ENCODE peak calls at places on chromosomes 2 and 18, in six cellular contexts. One of them, this sample, is unnamed.

GRCh38 chr18:7646174-7646886 is 79.2 kb downstream of the PTPRM start:
- DNase-seq in HepG2: peak; percentile 91
- DNase-seq in K562: no peak
- DNase-seq in A549: peak; percentile 22
- DNase-seq in GM12878: no peak
- DNase-seq in endothelial cell of umbilical vein: no peak
- DNase-seq in this sample: no peak

GRCh38 chr18:63158676-63159291 is 160.8 kb downstream of the BCL2 start:
- DNase-seq in GM12878: peak; percentile 92
- DNase-seq in K562: no peak
- DNase-seq in A549: no peak
- DNase-seq in HepG2: no peak
- DNase-seq in endothelial cell of umbilical vein: no peak
- DNase-seq in this sample: no peak

GRCh38 chr2:27875089-27875881 is 14.9 kb downstream of the RBKS start:
- DNase-seq in HepG2: peak; percentile 84
- DNase-seq in K562: no peak
- DNase-seq in GM12878: no peak
- DNase-seq in endothelial cell of umbilical vein: no peak
- DNase-seq in A549: no peak
- DNase-seq in this sample: no peak

GRCh38 chr2:209331291-209331844 is 92.5 kb upstream of the MAP2 start:
- DNase-seq in HepG2: peak; percentile 49
- DNase-seq in endothelial cell of umbilical vein: peak; percentile 43
- DNase-seq in K562: no peak
- DNase-seq in A549: peak; percentile 66
- DNase-seq in GM12878: no peak
- DNase-seq in this sample: peak; percentile 60

GRCh38 chr2:201644001-201644400 is 698 bp upstream of the TMEM237 start:
- DNase-seq in K562: no peak
- DNase-seq in A549: no peak
- DNase-seq in endothelial cell of umbilical vein: no peak
- DNase-seq in GM12878: no peak
- DNase-seq in HepG2: no peak
- DNase-seq in this sample: no peak

GRCh38 chr2:149184994-149185393 is 145.4 kb upstream of the LYPD6 start:
- DNase-seq in GM12878: no peak
- DNase-seq in K562: no peak
- DNase-seq in HepG2: no peak
- DNase-seq in endothelial cell of umbilical vein: no peak
- DNase-seq in A549: no peak
- DNase-seq in this sample: no peak

GRCh38 chr2:207334631-207335371 is 169.1 kb upstream of the KLF7 start:
- DNase-seq in A549: peak; percentile 88
- DNase-seq in K562: peak; percentile 22
- DNase-seq in GM12878: no peak
- DNase-seq in endothelial cell of umbilical vein: peak; percentile 99
- DNase-seq in HepG2: no peak
- DNase-seq in this sample: no peak

GRCh38 chr18:21664069-21664468 is 40.5 kb downstream of the ABHD3 start:
- DNase-seq in GM12878: no peak
- DNase-seq in endothelial cell of umbilical vein: no peak
- DNase-seq in A549: peak; percentile 79
- DNase-seq in HepG2: no peak
- DNase-seq in K562: no peak
- DNase-seq in this sample: no peak

GRCh38 chr2:176176233-176176632 is 12.2 kb upstream of the HOXD1 start:
- DNase-seq in HepG2: no peak
- DNase-seq in GM12878: no peak
- DNase-seq in endothelial cell of umbilical vein: no peak
- DNase-seq in K562: no peak
- DNase-seq in A549: no peak
- DNase-seq in this sample: no peak

GRCh38 chr18:49519041-49519971 is 32.3 kb upstream of the C18orf32 start:
- DNase-seq in GM12878: no peak
- DNase-seq in HepG2: no peak
- DNase-seq in endothelial cell of umbilical vein: no peak
- DNase-seq in A549: no peak
- DNase-seq in K562: no peak
- DNase-seq in this sample: no peak

GRCh38 chr2:197515277-197515797 is 529 bp upstream of the MOB4 start:
- DNase-seq in HepG2: peak; percentile 61
- DNase-seq in endothelial cell of umbilical vein: no peak
- DNase-seq in A549: no peak
- DNase-seq in K562: peak; percentile 10
- DNase-seq in GM12878: no peak
- DNase-seq in this sample: no peak

GRCh38 chr2:30208453-30208852 is 22.9 kb upstream of the LBH start:
- DNase-seq in K562: peak; percentile 53
- DNase-seq in endothelial cell of umbilical vein: peak; percentile 69
- DNase-seq in HepG2: peak; percentile 46
- DNase-seq in GM12878: no peak
- DNase-seq in A549: peak; percentile 84
- DNase-seq in this sample: peak; percentile 54

GRCh38 chr18:68494802-68495560 is 219.9 kb downstream of the TMX3 start:
- DNase-seq in A549: no peak
- DNase-seq in endothelial cell of umbilical vein: no peak
- DNase-seq in K562: no peak
- DNase-seq in GM12878: no peak
- DNase-seq in HepG2: no peak
- DNase-seq in this sample: no peak

GRCh38 chr2:20167356-20167755 is 57.6 kb downstream of the SDC1 start:
- DNase-seq in K562: no peak
- DNase-seq in HepG2: no peak
- DNase-seq in A549: no peak
- DNase-seq in GM12878: no peak
- DNase-seq in endothelial cell of umbilical vein: no peak
- DNase-seq in this sample: no peak

GRCh38 chr2:113078350-113078839 is 10.6 kb downstream of the IL1F10 start:
- DNase-seq in HepG2: no peak
- DNase-seq in A549: peak; percentile 16
- DNase-seq in endothelial cell of umbilical vein: no peak
- DNase-seq in GM12878: no peak
- DNase-seq in K562: no peak
- DNase-seq in this sample: no peak

GRCh38 chr2:8456149-8457091 is 225.4 kb upstream of the ID2 start:
- DNase-seq in GM12878: no peak
- DNase-seq in A549: no peak
- DNase-seq in HepG2: no peak
- DNase-seq in endothelial cell of umbilical vein: no peak
- DNase-seq in K562: no peak
- DNase-seq in this sample: no peak

GRCh38 chr2:196233033-196233807 is 61.8 kb upstream of the STK17B start:
- DNase-seq in endothelial cell of umbilical vein: peak; percentile 93
- DNase-seq in K562: no peak
- DNase-seq in GM12878: no peak
- DNase-seq in A549: peak; percentile 49
- DNase-seq in HepG2: no peak
- DNase-seq in this sample: peak; percentile 58

GRCh38 chr2:63484481-63484880 is 103.8 kb downstream of the WDPCP start:
- DNase-seq in HepG2: no peak
- DNase-seq in K562: no peak
- DNase-seq in GM12878: no peak
- DNase-seq in endothelial cell of umbilical vein: no peak
- DNase-seq in A549: no peak
- DNase-seq in this sample: no peak

GRCh38 chr2:117137371-117137770 is 677.1 kb upstream of the DDX18 start:
- DNase-seq in K562: no peak
- DNase-seq in HepG2: no peak
- DNase-seq in endothelial cell of umbilical vein: no peak
- DNase-seq in A549: no peak
- DNase-seq in GM12878: no peak
- DNase-seq in this sample: peak; percentile 2

GRCh38 chr2:112876257-112876970 is 34.6 kb upstream of the IL37 start:
- DNase-seq in K562: no peak
- DNase-seq in endothelial cell of umbilical vein: no peak
- DNase-seq in A549: no peak
- DNase-seq in HepG2: no peak
- DNase-seq in GM12878: no peak
- DNase-seq in this sample: no peak

GRCh38 chr2:128347701-128348504 is 29.2 kb upstream of the HS6ST1 start:
- DNase-seq in GM12878: no peak
- DNase-seq in K562: no peak
- DNase-seq in A549: no peak
- DNase-seq in endothelial cell of umbilical vein: peak; percentile 46
- DNase-seq in HepG2: no peak
- DNase-seq in this sample: no peak

GRCh38 chr2:190714958-190715357 is 66.1 kb downstream of the NAB1 start:
- DNase-seq in endothelial cell of umbilical vein: no peak
- DNase-seq in A549: no peak
- DNase-seq in GM12878: no peak
- DNase-seq in K562: no peak
- DNase-seq in HepG2: no peak
- DNase-seq in this sample: no peak

GRCh38 chr2:151056870-151057269 is 204.8 kb downstream of the RBM43 start:
- DNase-seq in A549: no peak
- DNase-seq in HepG2: no peak
- DNase-seq in K562: no peak
- DNase-seq in endothelial cell of umbilical vein: no peak
- DNase-seq in GM12878: no peak
- DNase-seq in this sample: no peak

DNA sequence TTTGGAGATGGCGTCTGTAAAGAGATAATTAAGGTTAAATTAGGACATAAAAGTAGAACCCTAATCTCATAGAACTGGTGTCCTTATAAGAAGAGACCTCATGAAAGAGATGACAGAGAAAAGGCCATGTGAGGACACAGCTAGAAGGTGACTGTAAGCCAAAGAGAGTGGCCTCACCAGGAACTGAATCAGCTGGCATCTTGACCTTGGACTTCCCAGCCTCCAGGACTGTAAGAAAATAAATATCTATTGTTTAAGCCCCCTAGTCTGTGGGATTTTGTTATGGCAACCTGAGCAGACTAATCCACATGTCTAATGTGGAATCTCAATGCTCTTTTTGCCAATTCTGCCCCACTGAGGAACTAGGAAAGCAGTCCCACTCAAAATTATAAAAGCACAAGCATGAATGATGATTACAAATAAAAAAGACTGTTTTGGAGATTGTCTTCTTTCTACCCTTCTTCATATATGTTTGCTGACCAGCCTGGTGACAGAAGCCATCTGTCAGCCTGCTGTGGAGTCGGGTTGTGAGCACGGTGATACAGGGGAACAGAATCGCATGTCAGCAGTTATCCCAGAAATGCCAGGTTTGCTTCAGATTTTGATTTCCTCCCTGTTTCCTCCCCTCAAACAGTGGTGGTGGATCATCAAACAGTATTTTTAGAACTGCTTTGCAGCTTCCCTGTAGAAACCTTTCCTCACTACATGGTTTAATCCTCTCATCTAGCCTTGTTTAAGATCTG is 54.2 kb downstream of the INPP4A start:
- DNase-seq in K562: no peak
- DNase-seq in GM12878: no peak
- DNase-seq in A549: no peak
- DNase-seq in endothelial cell of umbilical vein: peak; percentile 89
- DNase-seq in HepG2: no peak
- DNase-seq in this sample: no peak
- TF ChIP-seq MYC in K562: no peak
- TF ChIP-seq MYC in GM12878: no peak
- TF ChIP-seq MYC in A549: no peak
- TF ChIP-seq MYC in endothelial cell of umbilical vein: no peak
- TF ChIP-seq MYC in HepG2: no peak
- TF ChIP-seq MYC in this sample: no peak

DNA sequence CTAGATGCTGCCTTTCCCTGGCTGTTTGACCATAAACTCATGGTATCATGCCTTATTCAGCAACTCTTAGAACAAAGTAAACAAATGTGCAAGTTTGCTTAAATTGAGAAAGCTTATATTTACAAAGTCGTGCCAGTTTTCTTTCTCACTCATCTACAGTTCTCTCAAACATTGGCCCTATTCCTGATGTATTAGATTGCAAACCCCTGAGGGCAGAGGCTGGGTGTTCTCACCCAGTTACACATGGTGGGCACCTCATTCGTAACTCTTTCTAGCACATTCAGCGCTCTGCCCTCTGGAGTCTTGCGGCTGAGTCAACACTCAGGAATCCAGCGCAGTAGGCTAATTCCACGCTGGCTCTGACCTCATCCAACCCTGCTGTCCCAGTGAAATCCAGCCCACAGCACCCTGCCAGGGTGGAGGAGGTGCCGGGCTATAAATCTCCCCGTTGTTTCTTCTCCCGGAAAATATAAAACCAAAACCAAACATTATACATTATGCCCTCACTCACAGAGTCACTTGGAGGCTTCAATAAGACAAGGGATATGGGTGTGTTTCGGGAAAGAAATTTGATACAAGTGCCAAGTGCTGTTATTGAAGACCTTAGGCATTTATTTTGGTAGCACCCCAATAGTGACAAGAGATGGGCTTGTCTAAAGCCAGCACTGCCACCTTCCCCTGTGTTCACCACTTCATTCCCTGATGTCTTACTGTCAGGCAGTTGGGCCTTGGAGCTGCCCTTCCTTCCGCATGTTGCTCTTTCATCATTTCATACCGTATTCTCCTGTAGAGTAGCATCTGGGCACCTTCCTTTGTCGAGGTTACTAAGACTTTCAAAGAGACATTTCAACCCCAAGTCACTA is 287.4 kb downstream of the PRKCE start:
- DNase-seq in A549: peak; percentile 99
- DNase-seq in K562: no peak
- DNase-seq in HepG2: peak; percentile 78
- DNase-seq in GM12878: no peak
- DNase-seq in endothelial cell of umbilical vein: peak; percentile 86
- DNase-seq in this sample: no peak
- TF ChIP-seq CTCF in A549: no peak
- TF ChIP-seq CTCF in K562: no peak
- TF ChIP-seq CTCF in HepG2: no peak
- TF ChIP-seq CTCF in GM12878: no peak
- TF ChIP-seq CTCF in endothelial cell of umbilical vein: no peak
- TF ChIP-seq CTCF in this sample: no peak

GRCh38 chr2:219294356-219295351 is 14.5 kb downstream of the PTPRN start:
- DNase-seq in GM12878: peak; percentile 60
- DNase-seq in HepG2: peak; percentile 80
- DNase-seq in endothelial cell of umbilical vein: peak; percentile 87
- DNase-seq in K562: peak; percentile 93
- DNase-seq in A549: peak; percentile 91
- DNase-seq in this sample: peak; percentile 89
- TF ChIP-seq MYC in GM12878: peak; percentile 91
- TF ChIP-seq MYC in HepG2: peak; percentile 99
- TF ChIP-seq MYC in endothelial cell of umbilical vein: peak; percentile 90
- TF ChIP-seq MYC in K562: peak; percentile 50
- TF ChIP-seq MYC in A549: peak; percentile 98
- TF ChIP-seq MYC in this sample: peak; percentile 97

DNA sequence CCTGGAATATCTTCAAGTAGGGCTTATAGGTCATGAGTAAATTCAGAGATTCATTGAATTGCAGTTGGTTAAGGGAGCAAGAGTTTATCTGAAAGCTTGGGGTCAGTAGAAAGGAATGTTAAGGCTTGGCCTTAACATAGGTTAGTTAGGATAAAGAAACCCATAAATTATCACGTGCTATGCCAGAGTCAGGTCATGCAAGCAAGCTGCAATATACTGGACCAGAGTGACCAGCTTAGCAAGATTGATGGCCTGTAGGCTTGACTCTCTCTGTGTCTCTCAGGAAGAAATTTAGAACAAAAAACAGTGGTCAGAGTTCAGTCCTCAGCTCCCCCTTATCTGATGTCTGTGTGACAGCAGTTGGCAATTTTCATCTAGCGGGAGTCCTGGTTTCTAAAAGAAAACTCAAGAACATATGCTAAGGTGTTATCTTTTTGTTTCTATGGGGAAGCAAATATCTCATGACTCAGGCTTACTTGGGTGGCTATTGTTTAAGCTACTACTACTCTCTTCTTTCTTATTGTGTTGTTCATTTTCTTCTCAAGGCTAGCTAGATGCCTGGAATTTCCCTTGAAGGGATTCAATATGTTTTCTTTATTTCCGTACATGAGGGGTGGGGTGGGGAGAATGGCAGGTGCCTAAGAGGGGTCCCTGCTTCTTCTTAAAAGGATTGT is 28.7 kb upstream of the MARCO start:
- DNase-seq in A549: no peak
- DNase-seq in endothelial cell of umbilical vein: no peak
- DNase-seq in HepG2: no peak
- DNase-seq in K562: no peak
- DNase-seq in GM12878: no peak
- DNase-seq in this sample: no peak
- TF ChIP-seq CTCF in A549: no peak
- TF ChIP-seq CTCF in endothelial cell of umbilical vein: no peak
- TF ChIP-seq CTCF in HepG2: no peak
- TF ChIP-seq CTCF in K562: no peak
- TF ChIP-seq CTCF in GM12878: no peak
- TF ChIP-seq CTCF in this sample: no peak